ENCODE peak calls at places on chromosome 19, in five cellular contexts. G is H1, F is HepG2, V is K562, X is GM12878. R is an unnamed sample.
A peak's percentile ranks its signal among the peaks of the same experiment; 100 is the strongest.

GRCh38 chr19:15448778-15449619 is 757 bp downstream of the WIZ start:
- DNase-seq in G (peak; percentile 67), F (no peak), V (no peak), X (no peak), R (peak; percentile 60)

GRCh38 chr19:55426042-55426441 is 17.1 kb downstream of the SHISA7 start:
- DNase-seq in G (no peak), F (no peak), V (no peak), X (no peak), R (no peak)

GRCh38 chr19:35140898-35141626 is 2.0 kb upstream of the FXYD7 start:
- DNase-seq in G (peak; percentile 98), F (peak; percentile 38), V (peak; percentile 100), X (no peak), R (peak; percentile 100)

GRCh38 chr19:1747285-1748114 is 5.8 kb upstream of the ONECUT3 start:
- DNase-seq in G (no peak), F (peak; percentile 66), V (peak; percentile 93), X (no peak), R (no peak)

GRCh38 chr19:10114651-10115391 is 3.3 kb downstream of the P2RY11 start:
- DNase-seq in G (no peak), F (no peak), V (no peak), X (no peak), R (peak; percentile 43)

GRCh38 chr19:16566161-16566560 is 6.1 kb downstream of the SLC35E1 start:
- DNase-seq in G (no peak), F (no peak), V (no peak), X (no peak), R (no peak)

GRCh38 chr19:49400034-49400433 is 12.0 kb downstream of the KASH5 start:
- DNase-seq in G (no peak), F (peak; percentile 15), V (no peak), X (no peak), R (no peak)

GRCh38 chr19:17200408-17201079 is 14.6 kb upstream of the USE1 start:
- DNase-seq in G (no peak), F (peak; percentile 82), V (no peak), X (no peak), R (peak; percentile 49)

GRCh38 chr19:48654299-48655059 is 8.5 kb upstream of the CA11 start:
- DNase-seq in G (no peak), F (no peak), V (peak; percentile 38), X (no peak), R (peak; percentile 74)

GRCh38 chr19:46951236-46951986 is 68.2 kb upstream of the NPAS1 start:
- DNase-seq in G (no peak), F (peak; percentile 75), V (no peak), X (no peak), R (no peak)

GRCh38 chr19:40601061-40601973 is at the start of gene LTBP4:
- DNase-seq in G (no peak), F (no peak), V (peak; percentile 76), X (no peak), R (peak; percentile 74)

GRCh38 chr19:43957891-43958290 is 6.9 kb downstream of the ZNF221 start:
- DNase-seq in G (no peak), F (peak; percentile 59), V (no peak), X (no peak), R (no peak)

GRCh38 chr19:47507924-47508553 is 6.8 kb downstream of the NAPA start:
- DNase-seq in G (no peak), F (no peak), V (no peak), X (no peak), R (no peak)

GRCh38 chr19:6354098-6354674 is 7.1 kb upstream of the CLPP start:
- DNase-seq in G (no peak), F (no peak), V (no peak), X (no peak), R (no peak)

GRCh38 chr19:19657397-19657783 is 6.1 kb downstream of the ATP13A1 start:
- DNase-seq in G (no peak), F (no peak), V (peak; percentile 1), X (no peak), R (peak; percentile 54)

GRCh38 chr19:50897191-50897607 is 14.0 kb downstream of the KLK4 start:
- DNase-seq in G (no peak), F (no peak), V (no peak), X (peak; percentile 59), R (no peak)

GRCh38 chr19:15962319-15962718 is 13.5 kb downstream of the OR10H4 start:
- DNase-seq in G (no peak), F (no peak), V (peak; percentile 38), X (no peak), R (no peak)

GRCh38 chr19:10095948-10096614 is 6.4 kb downstream of the ANGPTL6 start:
- DNase-seq in G (peak; percentile 96), F (no peak), V (peak; percentile 99), X (no peak), R (peak; percentile 99)

GRCh38 chr19:4866595-4867424 is 657 bp downstream of the PLIN3 start:
- DNase-seq in G (peak; percentile 82), F (peak; percentile 34), V (peak; percentile 53), X (no peak), R (peak; percentile 44)

GRCh38 chr19:55014714-55015113 is 23.4 kb downstream of the GP6 start:
- DNase-seq in G (no peak), F (no peak), V (no peak), X (no peak), R (peak; percentile 50)

GRCh38 chr19:32691291-32691951 is at the start of gene NUDT19:
- DNase-seq in G (peak; percentile 60), F (peak; percentile 78), V (peak; percentile 85), X (peak; percentile 62), R (peak; percentile 93)

GRCh38 chr19:4534836-4535658 is at the start of gene PLIN5:
- DNase-seq in G (peak; percentile 99), F (peak; percentile 80), V (peak; percentile 99), X (peak; percentile 3), R (peak; percentile 98)

GRCh38 chr19:1767464-1767933 is 14.2 kb downstream of the ONECUT3 start:
- DNase-seq in G (peak; percentile 95), F (no peak), V (peak; percentile 94), X (no peak), R (peak; percentile 96)

GRCh38 chr19:3849092-3849491 is 19.7 kb downstream of the ZFR2 start:
- DNase-seq in G (no peak), F (peak; percentile 33), V (peak; percentile 82), X (no peak), R (peak; percentile 57)

GRCh38 chr19:33486407-33486806 is 35.2 kb downstream of the PEPD start:
- DNase-seq in G (no peak), F (no peak), V (no peak), X (no peak), R (no peak)

GRCh38 chr19:52658595-52658994 is 20.4 kb upstream of the ZNF83 start:
- DNase-seq in G (no peak), F (peak; percentile 56), V (no peak), X (no peak), R (no peak)

GRCh38 chr19:49836176-49837008 is 14.6 kb upstream of the PTOV1 start:
- DNase-seq in G (no peak), F (no peak), V (no peak), X (no peak), R (peak; percentile 20)

GRCh38 chr19:14113762-14114414 is 3.7 kb downstream of the PRKACA start:
- DNase-seq in G (peak; percentile 80), F (no peak), V (peak; percentile 84), X (no peak), R (no peak)

GRCh38 chr19:10952809-10953208 is 8.0 kb upstream of the SMARCA4 start:
- DNase-seq in G (no peak), F (no peak), V (no peak), X (no peak), R (no peak)

GRCh38 chr19:1105217-1105872 is 1.6 kb downstream of the GPX4 start:
- DNase-seq in G (no peak), F (no peak), V (no peak), X (no peak), R (no peak)

GRCh38 chr19:2887391-2887914 is 13.3 kb upstream of the ZNF57 start:
- DNase-seq in G (peak; percentile 51), F (peak; percentile 76), V (peak; percentile 57), X (no peak), R (peak; percentile 78)

DNA sequence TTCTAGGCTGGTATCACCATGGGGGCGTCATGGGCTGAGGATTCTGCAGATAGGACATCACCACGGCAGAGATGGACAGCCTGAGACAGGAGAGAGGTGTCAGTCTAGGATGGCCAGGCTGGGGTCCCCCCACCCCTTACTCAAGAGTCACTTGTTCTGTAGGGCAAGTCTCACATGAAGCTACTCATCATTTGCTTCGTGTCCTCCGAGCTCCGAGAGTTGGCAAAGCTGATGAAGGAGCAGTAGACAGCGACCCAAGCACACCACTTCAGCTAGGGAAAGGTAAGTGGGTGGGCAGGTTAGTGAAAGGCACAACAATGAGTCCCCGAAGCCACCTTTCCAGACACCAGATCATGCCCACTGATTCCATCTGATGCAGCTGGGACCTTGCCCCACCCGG is 1.7 kb downstream of the WDR83 start:
- DNase-seq in G (no peak), F (no peak), V (no peak), X (no peak), R (no peak)
- H2AFZ ChIP-seq in G (no peak overlapping the region), F (no peak overlapping the region), V (no peak overlapping the region), X (no peak overlapping the region), R (no peak overlapping the region)

DNA sequence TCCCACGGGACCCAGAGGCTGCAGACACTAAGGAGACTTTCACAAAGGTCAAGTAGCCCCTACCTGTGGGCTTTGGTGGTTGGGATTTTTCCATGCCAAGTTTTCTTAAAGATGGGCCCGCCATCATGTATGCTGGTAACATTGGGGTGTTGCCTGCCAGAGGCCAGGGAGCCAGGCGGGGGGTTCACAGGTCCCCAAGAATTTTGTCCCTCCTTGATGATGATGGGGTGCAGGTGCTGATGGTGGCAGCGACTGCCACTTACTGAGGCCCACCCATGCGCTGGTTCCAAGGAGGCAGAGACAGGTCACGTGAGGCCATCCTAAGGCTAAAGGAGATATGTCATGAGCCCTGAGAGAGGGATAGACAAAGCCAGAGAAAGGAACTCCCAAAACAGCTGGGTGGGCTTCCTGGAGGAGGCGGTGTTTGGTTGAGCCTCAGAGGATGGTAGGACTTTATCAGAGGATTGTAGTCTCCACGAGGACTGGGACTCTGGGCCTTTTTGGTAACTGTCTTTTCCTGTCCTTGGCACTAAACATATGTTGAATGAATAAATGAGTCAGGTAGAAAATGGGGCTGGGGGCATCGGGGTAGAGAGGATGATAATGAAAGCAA is 14.4 kb downstream of the PLEKHF1 start:
- DNase-seq in G (no peak), F (no peak), V (no peak), X (no peak), R (no peak)
- TF ChIP-seq POLR2AphosphoS5 in G (no peak), F (no peak), V (no peak), X (no peak), R (no peak)

GRCh38 chr19:38559428-38560401 is 58.0 kb downstream of the MAP4K1 start:
- DNase-seq in G (no peak), F (no peak), V (no peak), X (peak; percentile 99), R (no peak)
- TF ChIP-seq USF2 in G (no peak), F (no peak), V (no peak), X (no peak), R (no peak)

DNA sequence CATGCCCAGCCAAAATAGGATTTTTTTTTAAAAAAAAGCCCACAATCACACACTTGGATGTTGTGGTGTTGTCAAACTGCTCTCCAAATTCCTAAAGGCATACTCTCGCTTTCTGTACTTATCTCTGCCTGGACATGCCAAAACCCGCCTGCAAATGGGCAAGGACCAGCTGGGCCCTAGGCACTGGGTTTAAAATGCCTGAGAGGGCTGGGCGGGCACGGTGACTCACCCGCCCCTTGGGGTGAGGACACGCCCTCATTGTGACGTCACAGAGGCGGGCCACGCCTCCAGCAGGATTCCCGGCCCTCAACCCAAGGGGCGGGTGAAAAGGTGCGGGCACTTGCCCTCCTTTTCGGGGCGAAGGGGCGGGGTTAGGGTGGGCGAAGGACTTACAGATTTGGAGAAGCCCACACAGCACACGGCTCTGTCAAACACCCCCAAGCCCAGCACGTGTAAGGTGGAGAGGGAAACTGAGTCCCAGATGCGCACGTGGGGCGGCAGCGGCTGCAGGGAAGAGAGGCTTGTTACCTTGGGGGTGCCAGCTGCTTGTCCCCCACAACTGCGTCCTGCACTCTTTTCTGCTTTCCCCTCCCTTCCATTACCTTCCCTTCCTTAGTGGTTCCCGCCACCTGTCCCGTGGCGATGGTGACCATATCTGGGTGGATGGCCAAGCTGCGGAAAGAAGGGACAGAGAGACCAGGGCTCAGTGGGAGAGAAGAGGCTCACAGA is 6.6 kb downstream of the EML2 start:
- DNase-seq in G (peak; percentile 99), F (no peak), V (peak; percentile 97), X (no peak), R (peak; percentile 96)
- H2AFZ ChIP-seq in G (peak overlapping the region; percentile 48), F (no peak overlapping the region), V (peak overlapping the region; percentile 4), X (no peak overlapping the region), R (peak overlapping the region; percentile 60)